ENCODE peak calls at places on chromosomes 3 and 15, in seven cellular contexts. F is NB4, U is GM20000, D is upper lobe of left lung, A is progenitor cell of endocrine pancreas, C is AG09309, W is left ventricle myocardium inferior. T is an unnamed sample.

GRCh38 chr3:50617096-50617791 is at the start of gene MAPKAPK3:
- DNase-seq in F (peak; percentile 75), U (no peak), D (peak; percentile 91), A (no peak), C (no peak), W (peak; percentile 59), T (no peak)

GRCh38 chr15:71054286-71054952 is 60.9 kb upstream of the THSD4 start:
- DNase-seq in F (no peak), U (no peak), D (no peak), A (no peak), C (no peak), W (no peak), T (no peak)

GRCh38 chr15:45376300-45376928 is 1.9 kb downstream of the GATM start:
- DNase-seq in F (no peak), U (peak; percentile 12), D (no peak), A (no peak), C (no peak), W (no peak), T (no peak)

GRCh38 chr15:90201150-90201943 is at the start of gene SEMA4B:
- DNase-seq in F (peak; percentile 87), U (peak; percentile 97), D (peak; percentile 95), A (peak; percentile 77), C (no peak), W (peak; percentile 76), T (peak; percentile 70)

GRCh38 chr3:41224120-41224806 is 25.0 kb downstream of the CTNNB1 start:
- DNase-seq in F (no peak), U (no peak), D (no peak), A (no peak), C (peak; percentile 76), W (no peak), T (no peak)

GRCh38 chr3:177946515-177946914 is 589.7 kb upstream of the KCNMB2 start:
- DNase-seq in F (no peak), U (no peak), D (no peak), A (no peak), C (no peak), W (no peak), T (no peak)

GRCh38 chr3:15512173-15512572 is 9.3 kb downstream of the COLQ start:
- DNase-seq in F (no peak), U (no peak), D (no peak), A (no peak), C (no peak), W (peak; percentile 73), T (no peak)

GRCh38 chr15:89776274-89777072 is at the start of gene MESP2:
- DNase-seq in F (peak; percentile 84), U (peak; percentile 94), D (peak; percentile 97), A (peak; percentile 86), C (no peak), W (peak; percentile 86), T (peak; percentile 77)

GRCh38 chr3:105915524-105915923 is 46.7 kb upstream of the CBLB start:
- DNase-seq in F (no peak), U (no peak), D (no peak), A (no peak), C (no peak), W (no peak), T (no peak)

GRCh38 chr3:189353988-189354735 is 182.4 kb downstream of the TPRG1 start:
- DNase-seq in F (no peak), U (no peak), D (no peak), A (no peak), C (no peak), W (no peak), T (no peak)

GRCh38 chr3:56928379-56929068 is 126.8 kb upstream of the ARHGEF3 start:
- DNase-seq in F (peak; percentile 77), U (no peak), D (no peak), A (no peak), C (no peak), W (no peak), T (no peak)

GRCh38 chr3:195542261-195542660 is 864 bp downstream of the PPP1R2 start:
- DNase-seq in F (peak; percentile 50), U (peak; percentile 46), D (no peak), A (no peak), C (no peak), W (no peak), T (no peak)

GRCh38 chr3:143040264-143040879 is 39.0 kb downstream of the U2SURP start:
- DNase-seq in F (peak; percentile 45), U (no peak), D (no peak), A (no peak), C (no peak), W (no peak), T (no peak)
- TF ChIP-seq CTCF in F (peak; percentile 11), U (no peak), D (peak; percentile 21), A (peak; percentile 66), C (peak; percentile 48), W (peak; percentile 49), T (no peak)

GRCh38 chr3:49013738-49014660 is 4.4 kb downstream of the DALRD3 start:
- DNase-seq in F (peak; percentile 66), U (no peak), D (peak; percentile 72), A (peak; percentile 56), C (no peak), W (no peak), T (no peak)
- TF ChIP-seq CTCF in F (peak; percentile 77), U (peak; percentile 65), D (peak; percentile 41), A (peak; percentile 68), C (peak; percentile 82), W (peak; percentile 48), T (peak; percentile 67)

DNA sequence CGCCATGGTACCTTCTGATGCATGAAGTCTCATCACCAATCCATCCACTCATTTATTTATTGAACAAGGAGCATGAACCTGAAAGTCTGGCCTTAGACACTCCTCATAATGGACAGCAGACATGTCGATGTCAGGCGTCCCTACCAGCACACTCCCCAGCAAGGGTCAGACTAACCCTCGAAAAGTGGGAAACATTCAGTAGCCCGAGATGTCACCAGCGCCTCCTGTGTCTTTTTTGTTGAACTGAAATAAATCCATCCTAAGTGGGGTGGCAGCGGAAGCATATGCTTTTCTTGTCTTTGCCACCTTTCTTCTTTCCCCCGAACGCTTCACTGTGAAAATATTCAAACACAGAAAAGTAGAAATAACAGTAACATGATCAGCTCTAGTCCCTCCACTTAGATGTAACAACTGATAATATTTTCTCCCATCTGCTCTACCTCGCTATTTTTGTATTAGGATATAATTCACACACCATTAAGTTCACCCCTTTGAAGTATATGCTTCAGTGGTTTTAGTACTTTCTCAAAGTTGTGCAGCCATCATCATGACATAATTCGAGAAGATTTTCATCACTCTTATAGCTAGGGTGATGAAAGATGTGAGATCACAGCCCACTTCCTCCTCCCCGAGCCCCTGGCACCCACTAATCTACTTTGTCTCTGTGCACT is 121.6 kb downstream of the ADAMTS17 start:
- DNase-seq in F (no peak), U (no peak), D (no peak), A (no peak), C (no peak), W (no peak), T (no peak)
- TF ChIP-seq CTCF in F (no peak), U (no peak), D (no peak), A (no peak), C (no peak), W (no peak), T (no peak)

GRCh38 chr3:122680381-122681293 is at the start of gene PARP14:
- DNase-seq in F (peak; percentile 73), U (peak; percentile 76), D (peak; percentile 92), A (peak; percentile 27), C (peak; percentile 21), W (peak; percentile 66), T (peak; percentile 23)
- TF ChIP-seq CTCF in F (no peak), U (no peak), D (no peak), A (peak; percentile 42), C (no peak), W (peak; percentile 14), T (no peak)

GRCh38 chr3:141228385-141228784 is 3.2 kb upstream of the PXYLP1 start:
- DNase-seq in F (no peak), U (no peak), D (no peak), A (no peak), C (no peak), W (no peak), T (no peak)
- TF ChIP-seq CTCF in F (no peak), U (no peak), D (no peak), A (no peak), C (no peak), W (no peak), T (no peak)

GRCh38 chr3:18771931-18772330 is 346.8 kb upstream of the SATB1 start:
- DNase-seq in F (no peak), U (no peak), D (no peak), A (no peak), C (no peak), W (no peak), T (no peak)

GRCh38 chr3:18772699-18773305 is 347.7 kb upstream of the SATB1 start:
- DNase-seq in F (no peak), U (no peak), D (no peak), A (no peak), C (no peak), W (no peak), T (no peak)

GRCh38 chr3:18767756-18768303 is 342.7 kb upstream of the SATB1 start:
- DNase-seq in F (no peak), U (no peak), D (no peak), A (no peak), C (no peak), W (no peak), T (no peak)

GRCh38 chr3:18774319-18774877 is 349.3 kb upstream of the SATB1 start:
- DNase-seq in F (no peak), U (no peak), D (no peak), A (no peak), C (no peak), W (no peak), T (no peak)

GRCh38 chr3:18770800-18771199 is 345.7 kb upstream of the SATB1 start:
- DNase-seq in F (no peak), U (no peak), D (no peak), A (no peak), C (no peak), W (no peak), T (no peak)
- TF ChIP-seq CTCF in F (no peak), U (no peak), D (no peak), A (no peak), C (no peak), W (no peak), T (no peak)

DNA sequence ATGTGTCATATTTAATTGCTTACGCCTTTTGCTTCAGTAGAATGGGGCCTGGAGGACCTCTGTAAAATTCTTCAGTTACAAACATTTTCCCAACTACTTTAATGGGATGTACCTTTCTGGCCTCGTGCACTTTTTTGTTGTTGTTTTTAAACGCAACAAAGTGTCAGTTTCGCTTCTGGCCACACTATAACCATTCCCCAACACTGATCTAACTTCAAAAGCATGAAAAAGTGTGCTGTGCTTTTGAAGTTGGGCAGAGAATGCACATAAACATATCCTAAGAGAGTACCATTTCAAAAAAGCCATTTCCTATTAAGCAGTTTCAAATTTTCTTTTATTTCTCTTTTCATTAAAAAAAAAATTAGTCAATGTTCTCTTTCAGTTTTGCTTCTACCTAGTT is 435.8 kb downstream of the CNTN6 start:
- DNase-seq in F (no peak), U (no peak), D (no peak), A (no peak), C (no peak), W (no peak), T (no peak)
- TF ChIP-seq CTCF in F (no peak), U (no peak), D (no peak), A (no peak), C (no peak), W (no peak), T (no peak)

T was measured in mesothelial cell of epicardium.